ENCODE peak calls at places on chromosomes 2 and 18, in eight cellular contexts. Y is stimulated activated CD8-positive, alpha-beta memory T cell treated with anti-CD3 and anti-CD28 coated beads, Interleukin-15, amount 100 ng/mL, for 4 hours; L is kidney tubule cell; K is nephron progenitor cell; P is CD4-positive, CD25-positive, alpha-beta regulatory T cell; W is BJ; X is MV-4-11; O is RWPE1. G is an unnamed sample.

GRCh38 chr2:176657391-176657790 is 388.1 kb downstream of the MTX2 start:
- DNase-seq in Y (no peak), L (no peak), K (no peak), P (no peak), W (no peak), X (no peak), O (no peak), G (no peak)

GRCh38 chr18:9433616-9434239 is 41.6 kb upstream of the RALBP1 start:
- DNase-seq in Y (no peak), L (no peak), K (no peak), P (no peak), W (no peak), X (peak; percentile 40), O (no peak), G (no peak)

GRCh38 chr18:63775166-63775730 is at the start of gene SERPINB7:
- DNase-seq in Y (no peak), L (peak; percentile 96), K (no peak), P (no peak), W (peak; percentile 71), X (no peak), O (peak; percentile 55), G (no peak)

GRCh38 chr2:152155209-152155608 is 20.4 kb downstream of the STAM2 start:
- DNase-seq in Y (no peak), L (no peak), K (no peak), P (no peak), W (no peak), X (no peak), O (no peak), G (no peak)

GRCh38 chr2:21263622-21264021 is 139.9 kb downstream of the TDRD15 start:
- DNase-seq in Y (no peak), L (no peak), K (no peak), P (no peak), W (no peak), X (no peak), O (no peak), G (no peak)

GRCh38 chr2:238487652-238488346 is 61.1 kb downstream of the ASB1 start:
- DNase-seq in Y (no peak), L (no peak), K (no peak), P (no peak), W (no peak), X (no peak), O (no peak), G (peak; percentile 57)

GRCh38 chr18:76273956-76274355 is 221.1 kb downstream of the ZNF516 start:
- DNase-seq in Y (no peak), L (no peak), K (no peak), P (no peak), W (no peak), X (no peak), O (no peak), G (no peak)

GRCh38 chr2:159375241-159375640 is 88.7 kb upstream of the WDSUB1 start:
- DNase-seq in Y (no peak), L (no peak), K (no peak), P (no peak), W (no peak), X (no peak), O (no peak), G (no peak)

GRCh38 chr2:161033059-161033660 is 127.1 kb upstream of the TANK start:
- DNase-seq in Y (no peak), L (no peak), K (no peak), P (no peak), W (no peak), X (no peak), O (no peak), G (no peak)

GRCh38 chr18:23887035-23887434 is 127.5 kb upstream of the TTC39C start:
- DNase-seq in Y (no peak), L (no peak), K (no peak), P (no peak), W (no peak), X (no peak), O (no peak), G (no peak)

GRCh38 chr18:79355433-79356335 is 40.0 kb upstream of the NFATC1 start:
- DNase-seq in Y (no peak), L (no peak), K (no peak), P (no peak), W (no peak), X (no peak), O (no peak), G (no peak)

GRCh38 chr2:96695602-96696001 is 44.3 kb downstream of the LMAN2L start:
- DNase-seq in Y (no peak), L (no peak), K (no peak), P (no peak), W (no peak), X (no peak), O (no peak), G (no peak)

GRCh38 chr2:29459445-29460179 is 344.4 kb downstream of the CLIP4 start:
- DNase-seq in Y (no peak), L (peak; percentile 21), K (no peak), P (no peak), W (peak; percentile 52), X (no peak), O (peak; percentile 13), G (no peak)

GRCh38 chr2:236861196-236861875 is 224.4 kb upstream of the COPS8 start:
- DNase-seq in Y (no peak), L (no peak), K (no peak), P (no peak), W (no peak), X (no peak), O (no peak), G (no peak)

GRCh38 chr2:201466050-201466660 is 14.6 kb downstream of the STRADB start:
- DNase-seq in Y (no peak), L (peak; percentile 46), K (no peak), P (no peak), W (peak; percentile 59), X (no peak), O (peak; percentile 54), G (no peak)

GRCh38 chr2:67701011-67701410 is 303.9 kb downstream of the ETAA1 start:
- DNase-seq in Y (no peak), L (no peak), K (no peak), P (no peak), W (no peak), X (no peak), O (no peak), G (no peak)

GRCh38 chr2:207115715-207116364 is 49.9 kb downstream of the KLF7 start:
- DNase-seq in Y (no peak), L (no peak), K (no peak), P (no peak), W (no peak), X (no peak), O (no peak), G (no peak)

GRCh38 chr2:202945-203344 is 60.9 kb downstream of the SH3YL1 start:
- DNase-seq in Y (no peak), L (no peak), K (no peak), P (no peak), W (no peak), X (no peak), O (no peak), G (no peak)

GRCh38 chr2:72533767-72534166 is 292.1 kb downstream of the EXOC6B start:
- DNase-seq in Y (no peak), L (peak; percentile 27), K (no peak), P (no peak), W (no peak), X (no peak), O (peak; percentile 51), G (no peak)

GRCh38 chr2:36246320-36246990 is 109.1 kb upstream of the CRIM1 start:
- DNase-seq in Y (no peak), L (peak; percentile 18), K (no peak), P (peak; percentile 81), W (no peak), X (peak; percentile 86), O (no peak), G (no peak)